ENCODE peak calls at places on chromosomes 3 and 15, in eight cellular contexts. B, I, M, C, P, K, Z and D are unnamed samples.
A peak's percentile ranks its signal among the peaks of the same experiment; 100 is the strongest.

GRCh38 chr3:23159929-23160328 is 43.2 kb upstream of the UBE2E2 start:
- DNase-seq in P (no peak), C (no peak), Z (no peak), I (no peak), B (no peak), M (peak; percentile 91), K (peak; percentile 86), D (no peak)

GRCh38 chr15:84082739-84083138 is 152.8 kb upstream of the GOLGA6L4 start:
- DNase-seq in C (no peak), K (peak; percentile 71), Z (no peak), I (no peak), P (no peak), M (no peak), B (no peak), D (no peak)

GRCh38 chr15:62549345-62549970 is 384.4 kb upstream of the C2CD4B start:
- DNase-seq in B (peak; percentile 27), Z (peak; percentile 41), M (peak; percentile 36), I (peak; percentile 38), C (peak; percentile 29), K (peak; percentile 48), P (peak; percentile 64), D (peak; percentile 53)

GRCh38 chr3:27861047-27862036 is 139.2 kb upstream of the EOMES start:
- DNase-seq in M (no peak), B (no peak), P (no peak), K (no peak), I (no peak), C (no peak), Z (no peak), D (no peak)

GRCh38 chr15:92576597-92577200 is 78.9 kb downstream of the FAM174B start:
- DNase-seq in Z (no peak), I (no peak), B (no peak), P (no peak), M (no peak), C (no peak), K (no peak), D (no peak)

GRCh38 chr3:142029791-142030190 is 119.6 kb downstream of the TFDP2 start:
- DNase-seq in I (no peak), B (no peak), K (no peak), Z (no peak), M (no peak), C (no peak), P (no peak), D (no peak)

GRCh38 chr15:66997212-66997611 is 68.2 kb upstream of the SMAD3 start:
- DNase-seq in B (no peak), P (no peak), Z (no peak), M (peak; percentile 89), C (no peak), I (no peak), K (peak; percentile 88), D (no peak)

GRCh38 chr3:34351857-34352545 is 553.6 kb downstream of the PDCD6IP start:
- DNase-seq in M (no peak), K (no peak), C (no peak), I (peak; percentile 46), Z (no peak), B (no peak), P (no peak), D (no peak)

GRCh38 chr3:8743911-8744310 is 10.3 kb downstream of the CAV3 start:
- DNase-seq in K (no peak), M (peak; percentile 40), I (no peak), B (no peak), Z (no peak), P (no peak), C (no peak), D (no peak)

DNA sequence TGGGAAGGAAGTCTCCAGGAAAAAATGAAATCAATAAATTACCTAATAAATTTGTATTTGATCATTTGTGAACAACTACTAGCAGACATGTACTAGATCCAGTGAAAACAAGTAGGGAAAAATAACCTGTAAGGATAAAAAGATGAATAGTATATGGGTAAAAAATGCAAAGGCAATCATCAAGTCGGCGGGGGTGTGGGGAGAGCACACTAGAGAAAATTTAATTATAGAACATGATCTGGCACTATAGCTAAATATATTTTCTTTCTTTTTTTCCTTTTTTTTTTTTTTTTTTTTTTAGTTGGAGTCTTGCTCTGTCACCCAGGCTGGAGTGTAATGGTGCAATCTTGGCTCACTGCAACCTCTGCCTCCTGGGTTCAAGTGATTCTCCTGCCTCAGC is 22.5 kb upstream of the GPD1L start:
- DNase-seq in M (no peak), Z (no peak), K (no peak), P (no peak), B (no peak), I (no peak), C (no peak), D (no peak)
- H3K9me2 ChIP-seq in M (no peaks in the 10 kb centered on the region), Z (no peaks in the 10 kb centered on the region), K (no peaks in the 10 kb centered on the region), P (no peaks in the 10 kb centered on the region), B (no peaks in the 10 kb centered on the region), I (no peaks in the 10 kb centered on the region), C (no peaks in the 10 kb centered on the region), D (no peaks in the 10 kb centered on the region)

GRCh38 chr3:71135373-71136088 is 448.0 kb downstream of the FOXP1 start:
- DNase-seq in M (no peak), I (no peak), Z (no peak), P (no peak), K (no peak), C (no peak), B (no peak), D (peak; percentile 8)
- TF ChIP-seq EZH2phosphoT487 in M (no peak), I (no peak), Z (no peak), P (no peak), K (no peak), C (no peak), B (no peak), D (no peak)

DNA sequence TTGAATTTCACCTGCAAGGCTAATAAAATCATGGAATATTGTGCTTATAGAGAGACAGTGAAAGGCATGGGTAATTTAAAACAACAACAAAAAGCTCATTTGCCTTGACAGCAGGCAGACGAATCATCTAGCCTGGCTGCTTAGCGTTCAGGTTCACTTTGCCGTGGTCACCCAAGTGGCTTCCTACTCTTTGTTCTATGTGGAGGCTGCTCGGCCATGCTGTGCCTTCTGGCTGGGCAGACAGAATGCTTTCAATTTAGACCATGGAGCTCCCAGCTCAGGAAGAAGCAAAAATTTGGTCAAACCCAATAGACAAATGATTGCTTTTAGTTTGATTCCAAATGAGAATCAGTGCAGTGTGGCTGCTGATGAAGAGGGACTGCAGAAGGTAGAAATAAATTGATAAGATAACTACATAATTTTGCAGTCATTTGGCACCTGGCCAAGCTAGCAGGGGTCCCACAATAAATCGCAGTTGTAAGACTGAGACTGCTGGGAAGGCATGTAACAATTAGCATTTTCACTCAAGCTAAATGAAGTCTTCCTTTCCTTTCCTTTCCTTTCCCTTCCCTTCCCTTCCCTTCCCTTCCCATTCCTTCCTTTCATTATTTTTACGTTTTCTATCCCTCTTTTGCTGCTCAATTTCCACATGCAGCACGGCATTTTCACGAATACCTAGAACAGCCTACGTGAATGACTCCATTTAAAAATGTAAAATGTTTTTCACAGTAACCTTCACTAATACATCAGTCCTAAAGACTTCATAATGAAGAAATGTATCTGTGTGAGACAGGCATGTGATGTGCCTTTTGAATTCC is 360.4 kb upstream of the TGFBR2 start:
- DNase-seq in I (no peak), K (no peak), C (no peak), M (no peak), B (no peak), Z (no peak), P (peak; percentile 18), D (no peak)
- H3K9me2 ChIP-seq in I (no peaks in the 10 kb centered on the region), K (no peaks in the 10 kb centered on the region), C (no peaks in the 10 kb centered on the region), M (no peaks in the 10 kb centered on the region), B (no peaks in the 10 kb centered on the region), Z (no peaks in the 10 kb centered on the region), P (peaks cover 5% of the 10 kb centered on the region), D (no peaks in the 10 kb centered on the region)

GRCh38 chr3:9916734-9917680 is at the start of gene IL17RC:
- DNase-seq in B (peak; percentile 24), P (peak; percentile 91), I (peak; percentile 94), M (peak; percentile 95), C (peak; percentile 72), K (peak; percentile 99), Z (peak; percentile 70), D (no peak)

GRCh38 chr3:9914559-9915251 is 2.2 kb upstream of the IL17RC start:
- DNase-seq in M (no peak), K (no peak), I (no peak), P (peak; percentile 81), C (no peak), B (no peak), Z (peak; percentile 78), D (no peak)

GRCh38 chr3:9914011-9914410 is 2.9 kb upstream of the IL17RC start:
- DNase-seq in B (no peak), C (no peak), Z (peak; percentile 45), M (no peak), P (no peak), K (peak; percentile 43), I (no peak), D (no peak)

GRCh38 chr3:9916346-9916733 is 558 bp upstream of the IL17RC start:
- DNase-seq in B (no peak), Z (no peak), M (peak; percentile 87), P (peak; percentile 24), I (no peak), C (no peak), K (peak; percentile 89), D (no peak)

DNA sequence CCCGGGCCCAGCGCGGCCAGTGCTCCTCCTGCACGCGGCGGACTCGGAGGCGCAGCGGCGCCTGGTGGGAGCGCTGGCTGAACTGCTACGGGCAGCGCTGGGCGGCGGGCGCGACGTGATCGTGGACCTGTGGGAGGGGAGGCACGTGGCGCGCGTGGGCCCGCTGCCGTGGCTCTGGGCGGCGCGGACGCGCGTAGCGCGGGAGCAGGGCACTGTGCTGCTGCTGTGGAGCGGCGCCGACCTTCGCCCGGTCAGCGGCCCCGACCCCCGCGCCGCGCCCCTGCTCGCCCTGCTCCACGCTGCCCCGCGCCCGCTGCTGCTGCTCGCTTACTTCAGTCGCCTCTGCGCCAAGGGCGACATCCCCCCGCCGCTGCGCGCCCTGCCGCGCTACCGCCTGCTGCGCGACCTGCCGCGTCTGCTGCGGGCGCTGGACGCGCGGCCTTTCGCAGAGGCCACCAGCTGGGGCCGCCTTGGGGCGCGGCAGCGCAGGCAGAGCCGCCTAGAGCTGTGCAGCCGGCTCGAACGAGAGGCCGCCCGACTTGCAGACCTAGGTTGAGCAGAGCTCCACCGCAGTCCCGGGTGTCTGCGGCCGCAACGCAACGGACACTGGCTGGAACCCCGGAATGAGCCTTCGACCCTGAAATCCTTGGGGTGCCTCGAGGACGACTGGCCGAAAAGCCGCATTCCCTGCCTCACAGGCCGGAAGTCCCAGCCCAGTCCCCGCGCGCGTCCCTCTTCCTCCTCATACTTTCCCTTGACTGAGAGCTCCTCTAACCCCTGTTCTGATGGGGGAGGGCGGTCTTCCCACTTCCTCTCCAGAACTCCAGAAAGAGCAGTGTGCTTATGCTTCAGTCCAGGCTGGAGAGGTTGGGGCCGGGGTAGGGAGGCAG is 1.4 kb upstream of the IL17RC start:
- DNase-seq in I (peak; percentile 88), M (peak; percentile 86), C (no peak), B (peak; percentile 12), K (peak; percentile 78), P (peak; percentile 81), Z (peak; percentile 81), D (no peak)
- TF ChIP-seq EZH2phosphoT487 in I (no peak), M (no peak), C (no peak), B (no peak), K (no peak), P (no peak), Z (no peak), D (no peak)

GRCh38 chr3:74992898-74993297 is 378.4 kb upstream of the CNTN3 start:
- DNase-seq in C (no peak), P (no peak), I (no peak), Z (no peak), B (no peak), K (no peak), M (no peak), D (no peak)
- H3K9me2 ChIP-seq in C (no peaks in the 10 kb centered on the region), P (no peaks in the 10 kb centered on the region), I (no peaks in the 10 kb centered on the region), Z (no peaks in the 10 kb centered on the region), B (no peaks in the 10 kb centered on the region), K (no peaks in the 10 kb centered on the region), M (no peaks in the 10 kb centered on the region), D (no peaks in the 10 kb centered on the region)